ENCODE peak calls at places on chromosomes 6 and 20, in five cellular contexts. O, P, E, C and N are unnamed samples.

GRCh38 chr20:47274449-47275108 is 81.9 kb downstream of the ZMYND8 start:
- DNase-seq in C (no peak), O (no peak), E (no peak), P (no peak), N (no peak)

GRCh38 chr6:34021839-34022190 is 124.1 kb downstream of the GRM4 start:
- DNase-seq in C (no peak), P (no peak), E (no peak), O (no peak), N (no peak)

GRCh38 chr6:8392569-8392968 is 42.8 kb downstream of the SLC35B3 start:
- DNase-seq in E (peak), P (no peak), O (no peak), C (peak), N (no peak)

GRCh38 chr6:132020138-132020551 is 69.0 kb upstream of the CCN2 start:
- DNase-seq in O (no peak), C (no peak), E (no peak), P (no peak), N (no peak)

GRCh38 chr6:152723398-152723797 is 25.7 kb downstream of the MYCT1 start:
- DNase-seq in O (no peak), C (no peak), P (no peak), E (no peak), N (no peak)

GRCh38 chr6:170360476-170360875 is 53.9 kb downstream of the FAM120B start:
- DNase-seq in O (no peak), P (no peak), C (no peak), E (no peak), N (no peak)

GRCh38 chr6:111872521-111873177 is 603 bp downstream of the FYN start:
- DNase-seq in P (peak), E (peak), O (no peak), C (peak), N (no peak)

GRCh38 chr6:88586371-88587157 is 376.9 kb downstream of the RNGTT start:
- DNase-seq in P (no peak), O (no peak), E (no peak), C (no peak), N (no peak)

GRCh38 chr6:73506246-73506645 is 14.6 kb downstream of the EEF1A1 start:
- DNase-seq in C (no peak), E (no peak), O (no peak), P (no peak), N (no peak)

GRCh38 chr6:119344306-119344705 is 5.3 kb downstream of the MAN1A1 start:
- DNase-seq in O (no peak), P (no peak), C (no peak), E (no peak), N (no peak)

GRCh38 chr20:44097521-44098255 is 89.3 kb downstream of the JPH2 start:
- DNase-seq in E (no peak), C (no peak), O (no peak), P (no peak), N (no peak)

GRCh38 chr6:36319436-36319762 is 17.3 kb downstream of the BNIP5 start:
- DNase-seq in P (no peak), E (no peak), C (no peak), O (peak), N (no peak)

GRCh38 chr6:74585779-74586178 is 620.1 kb downstream of the COL12A1 start:
- DNase-seq in P (no peak), C (no peak), E (no peak), O (no peak), N (no peak)

GRCh38 chr6:118776607-118777549 is 117.1 kb upstream of the ASF1A start:
- DNase-seq in E (peak), P (peak), C (peak), O (peak), N (peak)

GRCh38 chr6:118277631-118278030 is 270.5 kb upstream of the PLN start:
- DNase-seq in C (no peak), E (no peak), O (peak), P (no peak), N (no peak)

GRCh38 chr20:63532449-63532971 is 4.7 kb downstream of the PTK6 start:
- DNase-seq in P (no peak), E (no peak), C (no peak), O (no peak), N (no peak)

GRCh38 chr20:13784271-13784892 is 337 bp downstream of the ESF1 start:
- DNase-seq in O (no peak), C (no peak), P (no peak), E (no peak), N (no peak)

GRCh38 chr6:165658395-165659058 is 4.5 kb downstream of the PDE10A start:
- DNase-seq in O (no peak), E (no peak), P (no peak), C (no peak), N (no peak)

GRCh38 chr6:148389917-148390316 is 47.3 kb downstream of the SASH1 start:
- DNase-seq in O (no peak), C (no peak), E (no peak), P (no peak), N (no peak)

GRCh38 chr6:52340603-52340880 is 21.4 kb upstream of the PAQR8 start:
- DNase-seq in E (no peak), P (no peak), O (no peak), C (no peak), N (no peak)

GRCh38 chr6:159169557-159170332 is 545 bp downstream of the FNDC1 start:
- DNase-seq in E (no peak), P (no peak), O (peak), C (peak), N (peak)

GRCh38 chr6:44942201-44942600 is 385.9 kb upstream of the RUNX2 start:
- DNase-seq in P (no peak), O (no peak), E (no peak), C (no peak), N (no peak)

GRCh38 chr20:31595654-31596411 is 9.3 kb upstream of the ID1 start:
- DNase-seq in C (no peak), O (no peak), P (no peak), E (no peak), N (peak)

GRCh38 chr6:31249184-31249583 is 22.7 kb downstream of the HLA-C start:
- DNase-seq in E (no peak), O (no peak), P (no peak), C (no peak), N (no peak)

GRCh38 chr6:156996265-156996664 is 219.1 kb downstream of the ARID1B start:
- DNase-seq in C (no peak), E (no peak), O (no peak), P (no peak), N (no peak)

GRCh38 chr20:53804920-53805894 is 211.6 kb upstream of the ZNF217 start:
- DNase-seq in O (no peak), P (no peak), E (no peak), C (no peak), N (no peak)

GRCh38 chr6:158042245-158042798 is 60.7 kb downstream of the SYNJ2 start:
- DNase-seq in E (no peak), C (peak), O (no peak), P (no peak), N (no peak)

GRCh38 chr20:23228912-23229311 is 121.7 kb upstream of the NXT1 start:
- DNase-seq in C (no peak), P (no peak), O (no peak), E (no peak), N (peak)

GRCh38 chr6:2755456-2755855 is 4.7 kb upstream of the MYLK4 start:
- DNase-seq in C (no peak), P (no peak), E (no peak), O (no peak), N (no peak)

GRCh38 chr6:107862383-107862782 is 38.3 kb upstream of the SCML4 start:
- DNase-seq in E (no peak), P (no peak), O (no peak), C (no peak), N (no peak)